ENCODE peak calls at places on chromosomes 7 and 10, in eight cellular contexts. J is left ventricle myocardium inferior; B is glutamatergic neuron; C is GM10248; X is spleen; P is CD8-positive, alpha-beta T cell; L is prostate gland; A is stomach. Z is an unnamed sample.

GRCh38 chr10:107914450-107915276 is 750.2 kb upstream of the SORCS1 start:
- DNase-seq in J (no peak), B (peak; percentile 42), C (peak; percentile 12), X (peak; percentile 76), P (no peak), L (no peak), A (no peak), Z (peak; percentile 69)

GRCh38 chr7:76356823-76357222 is 2.0 kb downstream of the YWHAG start:
- DNase-seq in J (no peak), B (no peak), C (no peak), X (no peak), P (no peak), L (no peak), A (no peak), Z (no peak)

GRCh38 chr10:110408203-110408871 is 89.4 kb upstream of the DUSP5 start:
- DNase-seq in J (no peak), B (no peak), C (no peak), X (no peak), P (no peak), L (no peak), A (no peak), Z (no peak)

GRCh38 chr10:89207181-89207800 is at the start of gene CH25H:
- DNase-seq in J (peak; percentile 78), B (peak; percentile 79), C (peak; percentile 36), X (no peak), P (peak; percentile 61), L (peak; percentile 50), A (peak; percentile 64), Z (peak; percentile 71)

GRCh38 chr10:35546824-35547225 is 58.3 kb upstream of the GJD4 start:
- DNase-seq in J (no peak), B (no peak), C (no peak), X (no peak), P (no peak), L (peak; percentile 24), A (no peak), Z (no peak)

GRCh38 chr7:76428149-76428823 is 3.5 kb downstream of the ZP3 start:
- DNase-seq in J (no peak), B (no peak), C (no peak), X (no peak), P (no peak), L (no peak), A (no peak), Z (no peak)

GRCh38 chr10:104076743-104077160 is 8.9 kb downstream of the COL17A1 start:
- DNase-seq in J (peak; percentile 53), B (no peak), C (no peak), X (no peak), P (no peak), L (peak; percentile 36), A (peak; percentile 35), Z (no peak)

GRCh38 chr10:84537447-84537931 is 209.1 kb downstream of the CCSER2 start:
- DNase-seq in J (peak; percentile 42), B (peak; percentile 52), C (peak; percentile 74), X (no peak), P (peak; percentile 60), L (peak; percentile 54), A (peak; percentile 59), Z (peak; percentile 58)

GRCh38 chr10:120735773-120736371 is 115.3 kb upstream of the WDR11 start:
- DNase-seq in J (no peak), B (no peak), C (peak; percentile 22), X (no peak), P (no peak), L (no peak), A (no peak), Z (no peak)

GRCh38 chr7:57867884-57868701 is 418.1 kb downstream of the ZNF716 start:
- DNase-seq in J (peak; percentile 14), B (no peak), C (no peak), X (peak; percentile 62), P (no peak), L (no peak), A (no peak), Z (no peak)

GRCh38 chr10:91032614-91033248 is 111.8 kb upstream of the ANKRD1 start:
- DNase-seq in J (no peak), B (no peak), C (no peak), X (no peak), P (no peak), L (no peak), A (no peak), Z (no peak)

DNA sequence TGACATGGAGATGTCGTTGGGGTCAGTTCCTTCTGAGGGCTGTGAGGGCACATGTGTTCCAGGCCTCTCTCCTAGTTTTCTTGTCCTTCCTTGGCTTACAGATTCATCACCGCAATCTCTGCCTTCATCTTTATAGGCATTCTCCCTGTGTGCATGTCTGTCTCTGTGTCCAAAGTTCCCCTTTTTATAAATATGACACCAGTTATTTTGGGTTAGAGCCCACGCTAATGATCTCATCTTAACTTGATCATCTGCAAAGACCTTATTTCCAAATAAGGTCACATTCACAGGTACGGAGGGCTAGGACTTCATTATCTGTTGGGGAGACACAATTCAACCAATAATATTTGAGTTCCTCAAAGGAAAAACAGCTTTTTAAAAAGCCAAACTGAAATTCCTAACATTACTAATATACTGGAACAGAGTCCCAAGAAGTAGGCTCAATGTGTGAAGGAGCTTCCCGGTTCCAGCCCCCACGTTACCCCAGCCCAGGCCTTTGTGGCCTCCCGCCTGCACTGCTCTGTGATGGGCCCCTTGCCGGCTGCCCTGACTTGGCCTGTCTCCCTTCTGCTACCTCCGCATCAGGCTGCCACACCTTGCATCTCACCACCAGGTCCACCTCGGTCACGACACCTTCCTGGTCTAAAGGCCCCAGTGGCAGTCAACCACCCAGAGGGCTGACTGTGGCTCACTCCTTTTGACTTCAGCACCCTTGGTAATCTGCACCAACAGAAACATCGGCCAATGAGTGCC is 142.6 kb downstream of the KCNMA1 start:
- DNase-seq in J (no peak), B (no peak), C (no peak), X (no peak), P (no peak), L (no peak), A (no peak), Z (no peak)
- TF ChIP-seq CTCF in J (no peak), B (no peak), C (no peak), X (no peak), P (no peak), L (no peak), A (no peak), Z (no peak)

GRCh38 chr7:151150388-151150787 is 17.1 kb downstream of the GBX1 start:
- DNase-seq in J (no peak), B (no peak), C (no peak), X (no peak), P (no peak), L (peak; percentile 77), A (peak; percentile 22), Z (no peak)

GRCh38 chr7:151157645-151158329 is 9.7 kb downstream of the GBX1 start:
- DNase-seq in J (no peak), B (no peak), C (no peak), X (no peak), P (no peak), L (no peak), A (no peak), Z (no peak)

GRCh38 chr7:151148319-151149259 is 18.9 kb downstream of the GBX1 start:
- DNase-seq in J (no peak), B (no peak), C (no peak), X (no peak), P (no peak), L (no peak), A (peak; percentile 18), Z (no peak)

DNA sequence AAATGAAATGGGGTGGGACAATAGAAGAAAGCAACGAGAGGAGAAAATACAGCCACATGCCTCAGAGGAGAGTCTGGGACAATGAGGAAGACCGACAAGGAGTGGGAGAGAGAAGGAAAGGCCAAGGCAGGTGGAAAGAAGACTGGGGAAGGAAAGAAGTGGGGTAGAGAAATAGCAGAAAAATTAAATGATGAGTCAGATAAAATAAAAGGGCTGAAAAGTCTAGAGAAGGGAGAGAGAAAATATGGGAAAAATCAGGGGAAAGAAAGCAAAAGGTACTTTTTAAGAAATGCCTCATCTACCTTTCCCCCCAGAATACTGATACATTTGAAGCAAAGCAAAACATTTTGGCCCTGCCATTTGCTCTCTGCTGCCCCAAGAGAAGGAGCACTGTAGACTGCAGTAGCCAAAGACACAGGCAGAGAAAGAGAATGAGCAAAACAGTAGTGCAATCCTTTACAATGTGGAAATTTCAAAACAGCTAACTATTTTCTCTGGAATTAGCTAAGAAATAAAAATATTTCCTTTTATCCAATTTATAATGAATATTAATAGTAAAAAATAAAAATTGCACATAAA is 14.5 kb downstream of the GBX1 start:
- DNase-seq in J (no peak), B (no peak), C (no peak), X (no peak), P (no peak), L (no peak), A (no peak), Z (no peak)
- TF ChIP-seq CTCF in J (no peak), B (no peak), C (no peak), X (no peak), P (no peak), L (no peak), A (no peak), Z (no peak)

GRCh38 chr7:11552676-11553075 is 279.3 kb downstream of the THSD7A start:
- DNase-seq in J (no peak), B (no peak), C (no peak), X (no peak), P (no peak), L (no peak), A (no peak), Z (no peak)

DNA sequence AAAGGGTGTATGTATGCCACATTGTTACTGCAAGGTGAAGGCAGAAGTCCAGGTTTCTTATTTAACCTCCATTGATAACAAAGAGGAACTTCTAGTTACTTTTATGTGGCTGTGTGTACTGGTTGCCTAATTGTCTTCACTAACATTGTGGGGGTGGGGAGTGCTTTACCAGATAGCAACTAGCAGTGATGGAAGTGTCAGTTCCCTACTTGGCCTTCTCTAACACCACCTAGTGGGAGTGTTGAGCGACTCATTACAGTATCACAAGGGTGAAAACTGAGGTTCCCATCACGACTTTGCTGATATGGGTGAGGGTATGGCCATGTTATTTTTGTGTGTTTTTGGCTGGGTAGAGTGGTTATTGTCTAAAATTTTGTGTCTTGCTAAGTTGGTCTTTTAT is 274.4 kb downstream of the THSD7A start:
- DNase-seq in J (no peak), B (no peak), C (peak; percentile 16), X (no peak), P (no peak), L (no peak), A (no peak), Z (peak; percentile 17)
- TF ChIP-seq CTCF in J (no peak), B (peak; percentile 44), C (no peak), X (no peak), P (no peak), L (no peak), A (no peak), Z (peak; percentile 26)

DNA sequence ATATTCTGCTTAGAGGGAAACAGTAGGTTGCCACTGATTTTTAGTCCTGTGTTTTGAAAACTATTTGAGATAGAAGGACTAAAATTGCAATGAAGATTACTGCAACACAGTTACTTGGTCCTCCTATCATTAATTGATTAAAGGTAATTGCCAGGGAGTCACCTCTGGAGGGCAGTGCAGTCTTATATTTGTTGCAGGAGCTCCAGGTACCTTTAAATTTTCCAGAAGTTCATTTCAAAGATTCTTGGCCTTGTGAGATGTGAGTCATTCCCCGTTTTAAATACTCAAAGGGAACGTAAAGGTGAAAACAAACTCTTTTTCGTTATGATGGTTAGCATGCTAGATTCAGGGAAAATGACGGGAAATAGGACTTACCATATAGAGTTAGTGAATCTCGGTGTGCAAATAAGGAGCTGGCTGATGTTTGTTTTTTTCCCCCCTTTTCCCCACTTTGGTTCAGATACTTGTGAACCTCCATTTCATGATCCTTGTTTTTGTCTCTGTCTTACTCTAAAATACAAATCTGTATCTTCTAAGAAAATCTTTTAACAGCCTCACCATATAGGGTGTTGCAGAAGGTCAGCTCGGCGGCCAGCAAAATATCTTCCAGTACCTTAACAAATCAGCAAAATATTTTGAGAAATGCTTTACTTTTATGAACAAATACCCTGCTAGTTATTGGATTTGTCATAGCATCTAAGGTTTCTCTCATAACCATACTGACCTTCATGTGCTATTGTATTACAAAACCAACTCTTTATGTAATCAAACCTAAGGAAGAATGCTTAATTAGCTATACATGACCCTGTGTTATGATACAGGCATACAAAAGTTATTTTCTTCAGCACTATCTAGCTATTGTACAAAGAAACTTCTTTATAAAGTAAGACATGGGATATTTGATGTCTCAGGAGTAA is 143.0 kb upstream of the HDAC9 start:
- DNase-seq in J (no peak), B (peak; percentile 44), C (peak; percentile 15), X (no peak), P (no peak), L (peak; percentile 42), A (peak; percentile 47), Z (peak; percentile 55)
- TF ChIP-seq CTCF in J (peak; percentile 72), B (peak; percentile 61), C (peak; percentile 56), X (peak; percentile 25), P (no peak), L (peak; percentile 72), A (no peak), Z (peak; percentile 74)